ENCODE peak calls at places on chromosome 2, in ten cellular contexts. M, Q, I, R, S, W, O, L, P and K are unnamed samples.

GRCh38 chr2:232138441-232138840 is 176.9 kb downstream of the DIS3L2 start:
- DNase-seq in M (no peak), Q (no peak), I (no peak), R (no peak), S (no peak), W (no peak), O (no peak), L (no peak), P (no peak), K (no peak)

GRCh38 chr2:18169121-18169786 is 290.8 kb downstream of the KCNS3 start:
- DNase-seq in M (no peak), Q (no peak), I (no peak), R (no peak), S (no peak), W (peak; percentile 49), O (peak; percentile 28), L (no peak), P (no peak), K (no peak)

GRCh38 chr2:118442949-118443348 is 354.7 kb downstream of the INSIG2 start:
- DNase-seq in M (no peak), Q (no peak), I (no peak), R (no peak), S (no peak), W (no peak), O (no peak), L (no peak), P (no peak), K (no peak)

GRCh38 chr2:20122864-20123263 is 71.4 kb upstream of the LAPTM4A start:
- DNase-seq in M (no peak), Q (no peak), I (no peak), R (no peak), S (no peak), W (no peak), O (peak; percentile 58), L (no peak), P (no peak), K (no peak)

GRCh38 chr2:203822240-203822639 is 45.3 kb upstream of the CTLA4 start:
- DNase-seq in M (no peak), Q (peak; percentile 25), I (no peak), R (no peak), S (no peak), W (no peak), O (no peak), L (no peak), P (no peak), K (no peak)

GRCh38 chr2:65452150-65452895 is 19.9 kb upstream of the SPRED2 start:
- DNase-seq in M (no peak), Q (no peak), I (no peak), R (no peak), S (no peak), W (peak; percentile 89), O (peak; percentile 88), L (no peak), P (no peak), K (no peak)

GRCh38 chr2:101478561-101479001 is 3.7 kb upstream of the RFX8 start:
- DNase-seq in M (peak; percentile 41), Q (no peak), I (no peak), R (no peak), S (no peak), W (no peak), O (no peak), L (no peak), P (no peak), K (no peak)

GRCh38 chr2:39153312-39153711 is 32.5 kb upstream of the SOS1 start:
- DNase-seq in M (peak; percentile 41), Q (no peak), I (no peak), R (no peak), S (no peak), W (peak; percentile 43), O (peak; percentile 52), L (no peak), P (no peak), K (no peak)

GRCh38 chr2:197369228-197369945 is 58.8 kb upstream of the ANKRD44 start:
- DNase-seq in M (no peak), Q (no peak), I (no peak), R (no peak), S (no peak), W (no peak), O (no peak), L (no peak), P (no peak), K (no peak)

GRCh38 chr2:45442026-45442425 is 169.0 kb downstream of the SRBD1 start:
- DNase-seq in M (no peak), Q (no peak), I (no peak), R (no peak), S (no peak), W (no peak), O (no peak), L (no peak), P (no peak), K (no peak)

GRCh38 chr2:35846-36245 is 10.5 kb downstream of the FAM110C start:
- DNase-seq in M (no peak), Q (no peak), I (no peak), R (no peak), S (no peak), W (peak; percentile 70), O (peak; percentile 45), L (no peak), P (peak; percentile 78), K (no peak)

DNA sequence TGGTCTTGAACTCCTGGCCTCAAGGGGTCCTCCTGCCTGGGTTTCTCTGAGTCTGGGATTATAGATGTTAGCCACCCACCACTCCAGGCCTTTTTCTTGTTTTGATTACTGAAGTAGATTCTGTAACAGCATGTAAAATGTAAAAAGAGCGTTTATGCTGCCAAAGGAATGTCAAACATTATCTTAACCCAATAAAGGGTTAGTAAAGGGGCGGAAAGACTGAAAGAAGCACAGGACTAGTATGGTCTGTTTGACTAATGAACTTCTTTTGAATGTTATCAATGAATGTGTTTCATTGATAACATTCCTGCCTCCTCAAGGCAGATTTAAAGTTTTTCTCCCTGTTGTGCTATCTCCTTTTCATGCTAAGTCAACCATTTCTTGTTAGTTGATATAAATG is 29.4 kb downstream of the GPD2 start:
- DNase-seq in M (no peak), Q (no peak), I (no peak), R (no peak), S (no peak), W (no peak), O (no peak), L (no peak), P (no peak), K (no peak)
- H3K4me1 ChIP-seq in M (peaks cover 12% of the 10 kb centered on the region), Q (peaks cover 48% of the 10 kb centered on the region), I (peaks cover 13% of the 10 kb centered on the region), R (peaks cover 55% of the 10 kb centered on the region), S (no peaks in the 10 kb centered on the region), W (peaks cover 38% of the 10 kb centered on the region), O (peaks cover 31% of the 10 kb centered on the region), L (peaks cover 12% of the 10 kb centered on the region), P (peaks cover 6% of the 10 kb centered on the region), K (no peaks in the 10 kb centered on the region)

DNA sequence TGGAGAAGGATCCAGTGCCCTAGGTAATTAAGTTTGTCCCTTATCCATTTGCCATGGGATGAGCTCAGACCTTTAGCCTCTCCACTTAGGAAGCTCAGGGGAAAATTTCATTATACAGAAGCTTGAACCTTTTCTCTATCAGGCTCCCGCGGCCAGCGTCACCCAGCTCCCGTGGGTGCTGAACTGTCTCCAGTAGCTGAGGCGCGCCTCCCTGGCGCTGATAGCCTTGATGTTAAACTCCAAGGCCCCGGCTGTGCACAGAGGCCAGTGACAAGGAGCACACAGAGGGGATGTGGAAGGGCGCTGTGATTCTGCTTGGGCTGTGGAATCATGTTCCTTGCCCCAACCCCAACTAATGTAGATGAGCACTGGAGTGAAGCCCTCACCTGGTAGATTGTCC is 50.8 kb downstream of the NRP2 start:
- DNase-seq in M (no peak), Q (no peak), I (no peak), R (no peak), S (no peak), W (no peak), O (no peak), L (no peak), P (no peak), K (no peak)
- H3K4me1 ChIP-seq in M (peaks cover 37% of the 10 kb centered on the region), Q (peaks cover 30% of the 10 kb centered on the region), I (peaks cover 10% of the 10 kb centered on the region), R (peaks cover 12% of the 10 kb centered on the region), S (no peaks in the 10 kb centered on the region), W (peaks cover 9% of the 10 kb centered on the region), O (peaks cover 9% of the 10 kb centered on the region), L (peaks cover 19% of the 10 kb centered on the region), P (no peaks in the 10 kb centered on the region), K (no peaks in the 10 kb centered on the region)

GRCh38 chr2:237980087-237980486 is 13.3 kb downstream of the UBE2F start:
- DNase-seq in M (no peak), Q (no peak), I (no peak), R (no peak), S (no peak), W (no peak), O (no peak), L (no peak), P (peak; percentile 17), K (no peak)

GRCh38 chr2:237982039-237982725 is 15.4 kb downstream of the UBE2F start:
- DNase-seq in M (no peak), Q (no peak), I (no peak), R (peak; percentile 36), S (no peak), W (no peak), O (no peak), L (no peak), P (no peak), K (no peak)

GRCh38 chr2:237978058-237978712 is 11.4 kb downstream of the UBE2F start:
- DNase-seq in M (peak; percentile 30), Q (no peak), I (no peak), R (peak; percentile 21), S (no peak), W (no peak), O (no peak), L (no peak), P (peak; percentile 40), K (no peak)

GRCh38 chr2:237979331-237979730 is 12.5 kb downstream of the UBE2F start:
- DNase-seq in M (no peak), Q (no peak), I (no peak), R (no peak), S (no peak), W (no peak), O (no peak), L (no peak), P (peak; percentile 15), K (no peak)

DNA sequence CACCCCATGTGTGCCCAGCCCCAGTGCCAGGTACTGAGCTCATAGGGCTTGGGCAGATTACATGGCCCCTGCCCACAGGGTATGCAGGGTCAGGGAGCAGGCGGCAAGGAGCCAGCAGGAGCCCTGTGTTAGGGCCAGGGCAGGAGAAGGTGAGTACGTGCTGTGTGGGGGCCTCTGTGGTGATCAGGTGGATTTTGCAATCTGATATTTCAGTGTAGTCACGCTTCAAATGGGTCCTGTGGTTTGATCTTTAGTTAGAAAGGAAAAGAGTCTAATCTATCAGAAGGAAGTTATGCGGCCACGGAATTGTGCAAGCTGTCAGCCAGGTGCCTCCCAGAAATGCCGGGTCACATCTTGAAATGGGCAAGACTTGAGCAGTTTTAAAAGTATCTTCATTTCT is 13.9 kb downstream of the UBE2F start:
- DNase-seq in M (no peak), Q (no peak), I (no peak), R (no peak), S (no peak), W (no peak), O (no peak), L (no peak), P (peak; percentile 24), K (no peak)
- H3K4me1 ChIP-seq in M (peaks cover 5% of the 10 kb centered on the region), Q (peaks cover 11% of the 10 kb centered on the region), I (peaks cover 9% of the 10 kb centered on the region), R (peaks cover 86% of the 10 kb centered on the region), S (peaks cover 36% of the 10 kb centered on the region), W (no peaks in the 10 kb centered on the region), O (peaks cover 8% of the 10 kb centered on the region), L (peaks cover 2% of the 10 kb centered on the region), P (no peaks in the 10 kb centered on the region), K (no peaks in the 10 kb centered on the region)

GRCh38 chr2:132923787-132924186 is 253.8 kb upstream of the LYPD1 start:
- DNase-seq in M (peak; percentile 92), Q (no peak), I (no peak), R (no peak), S (no peak), W (peak; percentile 77), O (no peak), L (no peak), P (no peak), K (no peak)
- H3K4me1 ChIP-seq in M (peaks cover 5% of the 10 kb centered on the region), Q (no peaks in the 10 kb centered on the region), I (no peaks in the 10 kb centered on the region), R (peaks cover 5% of the 10 kb centered on the region), S (no peaks in the 10 kb centered on the region), W (peaks cover 4% of the 10 kb centered on the region), O (no peaks in the 10 kb centered on the region), L (no peaks in the 10 kb centered on the region), P (no peaks in the 10 kb centered on the region), K (no peaks in the 10 kb centered on the region)